ENCODE peak calls at places on chromosome X, in nine cellular contexts. V is T follicular helper cell; T is H4; A is HS-27A; H is activated effector memory CD4-positive, alpha-beta T cell treated with anti-CD3 and anti-CD28 coated beads, Interleukin-2, amount 50 U/mL, for 16 hours; C is AG20443; O is NCI-H1105; B is HCEC 1CT; I is progenitor cell of endocrine pancreas. S is an unnamed sample.

GRCh38 chrX:100928660-100929613 is at the start of gene XKRX:
- DNase-seq in V (no peak), T (no peak), A (no peak), H (peak), C (peak), O (peak), B (no peak), I (peak), S (no peak)

GRCh38 chrX:71440401-71440800 is 74.2 kb downstream of the TAF1 start:
- DNase-seq in V (no peak), T (no peak), A (no peak), H (no peak), C (no peak), O (no peak), B (no peak), I (no peak), S (no peak)

GRCh38 chrX:130801901-130802300 is 101.1 kb downstream of the ENOX2 start:
- DNase-seq in V (no peak), T (no peak), A (no peak), H (no peak), C (no peak), O (no peak), B (no peak), I (no peak), S (peak)

GRCh38 chrX:129701624-129702069 is 37.1 kb upstream of the XPNPEP2 start:
- DNase-seq in V (no peak), T (no peak), A (no peak), H (no peak), C (peak), O (no peak), B (no peak), I (no peak), S (peak)

GRCh38 chrX:42771836-42772335 is 6.1 kb downstream of the PPP1R2C start:
- DNase-seq in V (no peak), T (no peak), A (no peak), H (no peak), C (no peak), O (no peak), B (no peak), I (no peak), S (no peak)

GRCh38 chrX:153726286-153727107 is 1.8 kb downstream of the ABCD1 start:
- DNase-seq in V (no peak), T (peak), A (no peak), H (peak), C (peak), O (peak), B (peak), I (peak), S (peak)

GRCh38 chrX:153769158-153769864 is 5.3 kb downstream of the PLXNB3 start:
- DNase-seq in V (no peak), T (no peak), A (no peak), H (peak), C (no peak), O (no peak), B (no peak), I (no peak), S (no peak)

GRCh38 chrX:150198776-150199175 is 164.3 kb upstream of the MAMLD1 start:
- DNase-seq in V (no peak), T (no peak), A (no peak), H (no peak), C (no peak), O (no peak), B (no peak), I (no peak), S (no peak)

GRCh38 chrX:133305348-133305747 is 87.2 kb upstream of the TFDP3 start:
- DNase-seq in V (no peak), T (no peak), A (no peak), H (no peak), C (no peak), O (no peak), B (no peak), I (no peak), S (no peak)

GRCh38 chrX:103726477-103726876 is 15.8 kb downstream of the TMEM31 start:
- DNase-seq in V (no peak), T (no peak), A (no peak), H (no peak), C (no peak), O (no peak), B (no peak), I (no peak), S (no peak)

GRCh38 chrX:119552508-119552907 is 12.7 kb downstream of the STEEP1 start:
- DNase-seq in V (no peak), T (no peak), A (no peak), H (no peak), C (no peak), O (no peak), B (peak), I (no peak), S (peak)

GRCh38 chrX:149513713-149514427 is 8.8 kb upstream of the IDS start:
- DNase-seq in V (no peak), T (peak), A (no peak), H (no peak), C (peak), O (no peak), B (no peak), I (no peak), S (peak)

GRCh38 chrX:115339441-115340025 is 50.0 kb downstream of the LUZP4 start:
- DNase-seq in V (no peak), T (no peak), A (no peak), H (no peak), C (peak), O (no peak), B (no peak), I (no peak), S (peak)

GRCh38 chrX:88135735-88136134 is 611.3 kb upstream of the CPXCR1 start:
- DNase-seq in V (no peak), T (peak), A (no peak), H (no peak), C (no peak), O (no peak), B (no peak), I (no peak), S (no peak)

GRCh38 chrX:68838571-68838910 is 9.7 kb downstream of the EFNB1 start:
- DNase-seq in V (no peak), T (no peak), A (no peak), H (no peak), C (no peak), O (no peak), B (no peak), I (no peak), S (no peak)

GRCh38 chrX:38327775-38328081 is 419 bp upstream of the RPGR start:
- DNase-seq in V (no peak), T (no peak), A (no peak), H (no peak), C (no peak), O (no peak), B (no peak), I (no peak), S (no peak)

GRCh38 chrX:99301990-99302389 is 1108.1 kb downstream of the PCDH19 start:
- DNase-seq in V (no peak), T (peak), A (no peak), H (no peak), C (no peak), O (no peak), B (no peak), I (no peak), S (no peak)

GRCh38 chrX:150258463-150259430 is 104.4 kb upstream of the MAMLD1 start:
- DNase-seq in V (no peak), T (no peak), A (peak), H (no peak), C (peak), O (no peak), B (no peak), I (no peak), S (peak)

GRCh38 chrX:38577738-38578137 is 16.4 kb downstream of the TSPAN7 start:
- DNase-seq in V (no peak), T (no peak), A (no peak), H (no peak), C (no peak), O (no peak), B (no peak), I (no peak), S (no peak)

GRCh38 chrX:6701085-6701484 is 166.2 kb upstream of the VCX3A start:
- DNase-seq in V (no peak), T (no peak), A (no peak), H (no peak), C (no peak), O (no peak), B (no peak), I (no peak), S (no peak)

S was measured in IMR-90.